ENCODE peak calls at places on chromosome 15, in nine cellular contexts. S is activated CD8-positive, alpha-beta memory T cell treated with anti-CD3 and anti-CD28 coated beads, Interleukin-2, amount 50 U/mL, for 48 hours; K is GF-D8; Q is stimulated activated CD8-positive, alpha-beta memory T cell treated with anti-CD3 and anti-CD28 coated beads, Interleukin-4, amount 100 ng/mL, for 4 hours; V is substantia nigra; U is head of caudate nucleus; X is glutamatergic neuron; H is HCEC 1CT; G is AG09319. M is an unnamed sample.
A peak's percentile ranks its signal among the peaks of the same experiment; 100 is the strongest.

GRCh38 chr15:34018021-34018645 is 20.9 kb downstream of the AVEN start:
- DNase-seq in G (no peak), S (peak; percentile 54), K (no peak), Q (no peak), U (no peak), X (no peak), H (no peak), V (no peak), M (no peak)

GRCh38 chr15:66617137-66618090 is 51.6 kb upstream of the LCTL start:
- DNase-seq in S (no peak), K (peak; percentile 70), Q (no peak), U (peak; percentile 67), H (peak; percentile 73), G (peak; percentile 38), X (no peak), V (peak; percentile 61), M (peak; percentile 86)

GRCh38 chr15:58987036-58987435 is 427 bp upstream of the RNF111 start:
- DNase-seq in S (no peak), Q (no peak), K (no peak), G (no peak), H (no peak), V (no peak), U (no peak), X (no peak), M (peak; percentile 17)

GRCh38 chr15:90266485-90266884 is 1.0 kb downstream of the NGRN start:
- DNase-seq in Q (no peak), G (no peak), X (no peak), K (no peak), S (no peak), H (peak; percentile 25), U (peak; percentile 46), V (no peak), M (no peak)

GRCh38 chr15:25572201-25572600 is 133.4 kb upstream of the UBE3A start:
- DNase-seq in H (no peak), S (no peak), X (no peak), V (no peak), U (no peak), Q (no peak), K (no peak), G (no peak), M (no peak)

GRCh38 chr15:92648190-92648875 is 7.2 kb downstream of the FAM174B start:
- DNase-seq in S (no peak), H (no peak), Q (no peak), X (no peak), G (no peak), U (no peak), K (no peak), V (no peak), M (no peak)

GRCh38 chr15:26242565-26242964 is 379.4 kb upstream of the ATP10A start:
- DNase-seq in V (no peak), G (no peak), S (no peak), Q (no peak), K (no peak), H (no peak), U (peak; percentile 11), X (no peak), M (no peak)

GRCh38 chr15:58038426-58039106 is 26.9 kb downstream of the ALDH1A2 start:
- DNase-seq in G (no peak), X (no peak), K (no peak), U (no peak), V (no peak), S (no peak), H (no peak), Q (no peak), M (no peak)

GRCh38 chr15:89777073-89777820 is 1.1 kb downstream of the MESP2 start:
- DNase-seq in X (no peak), Q (no peak), V (no peak), S (no peak), U (no peak), H (no peak), G (no peak), K (no peak), M (no peak)

GRCh38 chr15:40103124-40103858 is 5.4 kb downstream of the BMF start:
- DNase-seq in G (no peak), S (no peak), H (peak; percentile 84), U (peak; percentile 86), X (peak; percentile 69), Q (no peak), K (no peak), V (peak; percentile 61), M (peak; percentile 83)

GRCh38 chr15:60918234-60918964 is 310.7 kb downstream of the RORA start:
- DNase-seq in H (no peak), Q (no peak), X (no peak), K (no peak), G (no peak), U (no peak), S (no peak), V (no peak), M (no peak)

GRCh38 chr15:91561371-91562100 is 292.0 kb upstream of the SLCO3A1 start:
- DNase-seq in K (no peak), X (no peak), S (no peak), U (peak; percentile 30), Q (no peak), V (no peak), H (peak; percentile 96), G (peak; percentile 48), M (peak; percentile 69)

GRCh38 chr15:67035886-67036285 is 29.5 kb upstream of the SMAD3 start:
- DNase-seq in H (no peak), Q (no peak), G (no peak), V (no peak), U (no peak), X (no peak), K (no peak), S (no peak), M (no peak)

GRCh38 chr15:33742807-33743206 is 225.5 kb upstream of the CHRM5 start:
- DNase-seq in K (no peak), U (no peak), X (no peak), S (no peak), G (no peak), H (no peak), Q (no peak), V (no peak), M (peak; percentile 20)

GRCh38 chr15:74888716-74889115 is 1.1 kb upstream of the MPI start:
- DNase-seq in H (no peak), X (no peak), V (no peak), G (no peak), Q (no peak), U (no peak), S (no peak), K (no peak), M (no peak)

GRCh38 chr15:62997441-62997840 is 45.1 kb upstream of the TPM1 start:
- DNase-seq in G (no peak), Q (no peak), H (no peak), X (no peak), V (no peak), S (no peak), K (no peak), U (no peak), M (no peak)

GRCh38 chr15:50563756-50564155 is 17.3 kb upstream of the USP50 start:
- DNase-seq in H (no peak), K (no peak), S (no peak), V (no peak), X (no peak), Q (no peak), U (no peak), G (no peak), M (no peak)

M was measured in Ammon's horn.